ENCODE peak calls at places on chromosomes 7 and 10, in six cellular contexts. E is neural progenitor cell, V is HCT116, D is hepatocyte, P is astrocyte, R is fibroblast of lung. S is an unnamed sample. For H3K27me3, the result is how much of the 10 kb centered on the place peaks cover.

GRCh38 chr10:108791030-108791429 is 1132.3 kb downstream of the XPNPEP1 start:
- DNase-seq in R (no peak), P (no peak), V (no peak), D (no peak), E (no peak), S (no peak)

GRCh38 chr10:58444876-58445275 is 59.7 kb downstream of the TFAM start:
- DNase-seq in P (no peak), V (no peak), D (no peak), E (peak), R (no peak), S (no peak)

GRCh38 chr7:149720372-149721083 is 52.9 kb downstream of the ZNF467 start:
- DNase-seq in P (no peak), V (no peak), R (no peak), E (no peak), D (peak), S (no peak)

GRCh38 chr10:83075395-83076072 is 1063.8 kb upstream of the GHITM start:
- DNase-seq in E (no peak), D (no peak), V (no peak), R (no peak), P (peak), S (no peak)

GRCh38 chr10:87092356-87092860 is 2.2 kb downstream of the GLUD1 start:
- DNase-seq in D (peak), R (peak), V (no peak), E (peak), P (peak), S (peak)

GRCh38 chr10:79346388-79347225 is 662 bp upstream of the PPIF start:
- DNase-seq in E (peak), R (no peak), D (no peak), P (no peak), V (peak), S (no peak)

GRCh38 chr7:47552631-47553030 is 29.3 kb downstream of the TNS3 start:
- DNase-seq in P (peak), E (no peak), D (no peak), R (peak), V (no peak), S (peak)

GRCh38 chr7:100957832-100958421 is 8.6 kb downstream of the MUC3A start:
- DNase-seq in P (peak), V (no peak), R (peak), D (peak), E (no peak), S (no peak)

GRCh38 chr10:7862121-7862514 is 43.8 kb downstream of the TAF3 start:
- DNase-seq in P (no peak), R (no peak), D (no peak), E (no peak), V (no peak), S (no peak)

GRCh38 chr10:97074256-97075145 is 111.3 kb downstream of the SLIT1 start:
- DNase-seq in P (no peak), D (no peak), R (no peak), E (peak), V (no peak), S (no peak)

GRCh38 chr7:37511852-37512377 is 63.3 kb upstream of the ELMO1 start:
- DNase-seq in P (no peak), D (no peak), E (no peak), V (no peak), R (no peak), S (no peak)

GRCh38 chr7:117951711-117952280 is 78.6 kb upstream of the CTTNBP2 start:
- DNase-seq in D (no peak), R (no peak), P (no peak), E (no peak), V (no peak), S (no peak)

GRCh38 chr7:65477326-65477725 is 103.7 kb downstream of the ZNF92 start:
- DNase-seq in R (no peak), D (peak), E (peak), P (no peak), V (peak), S (peak)

GRCh38 chr10:74243067-74243466 is 92.0 kb downstream of the ADK start:
- DNase-seq in R (no peak), D (no peak), V (no peak), P (no peak), E (no peak), S (no peak)

GRCh38 chr7:2009541-2010001 is 223.2 kb downstream of the MAD1L1 start:
- DNase-seq in D (no peak), P (no peak), R (peak), E (no peak), V (no peak), S (no peak)

GRCh38 chr7:128920913-128921582 is 10.5 kb upstream of the KCP start:
- DNase-seq in E (peak), D (no peak), R (no peak), V (no peak), P (no peak), S (no peak)

GRCh38 chr10:30398193-30398592 is 35.8 kb upstream of the MAP3K8 start:
- DNase-seq in R (no peak), P (no peak), V (no peak), E (no peak), D (no peak), S (no peak)

GRCh38 chr10:31912289-31912688 is 16.3 kb downstream of the ARHGAP12 start:
- DNase-seq in E (no peak), P (peak), D (peak), V (no peak), R (peak), S (peak)

GRCh38 chr7:45136106-45137060 is 21.2 kb upstream of the RAMP3 start:
- DNase-seq in D (peak), E (peak), P (peak), R (peak), V (peak), S (peak)

GRCh38 chr7:125563557-125563956 is 633.9 kb upstream of the POT1 start:
- DNase-seq in E (no peak), D (no peak), P (no peak), V (no peak), R (no peak), S (no peak)

GRCh38 chr10:31320598-31321211 is 1.7 kb downstream of the ZEB1 start:
- DNase-seq in P (peak), E (peak), V (no peak), R (peak), D (peak), S (peak)

GRCh38 chr10:81021428-81022129 is 483.9 kb downstream of the SH2D4B start:
- DNase-seq in R (no peak), E (no peak), V (no peak), D (no peak), P (no peak), S (no peak)

GRCh38 chr10:16586358-16587138 is 64.9 kb upstream of the C1QL3 start:
- DNase-seq in E (no peak), R (no peak), V (no peak), P (no peak), D (no peak), S (no peak)

GRCh38 chr7:121330053-121330833 is 1.4 kb downstream of the WNT16 start:
- DNase-seq in D (no peak), E (peak), R (no peak), V (no peak), P (no peak), S (peak)

GRCh38 chr7:121331048-121331447 is 2.2 kb downstream of the WNT16 start:
- DNase-seq in E (no peak), R (no peak), D (no peak), V (no peak), P (no peak), S (no peak)

GRCh38 chr7:121327671-121328070 is 1.1 kb upstream of the WNT16 start:
- DNase-seq in D (no peak), E (no peak), P (no peak), R (no peak), V (no peak), S (no peak)

GRCh38 chr7:121328508-121329459 is at the start of gene WNT16:
- DNase-seq in V (peak), E (peak), P (no peak), R (no peak), D (no peak), S (peak)

GRCh38 chr7:121329460-121330052 is 756 bp downstream of the WNT16 start:
- DNase-seq in P (no peak), V (no peak), D (peak), R (no peak), E (peak), S (peak)
- TF ChIP-seq EZH2 in P (no peak), V (no peak), D (no peak), R (no peak), E (peak), S (no peak)

GRCh38 chr7:5827755-5828154 is 46.3 kb upstream of the RNF216 start:
- DNase-seq in E (peak), D (no peak), P (no peak), V (peak), R (peak), S (peak)

GRCh38 chr7:5822742-5823503 is 41.5 kb upstream of the RNF216 start:
- DNase-seq in V (peak), D (peak), E (peak), R (peak), P (peak), S (peak)

DNA sequence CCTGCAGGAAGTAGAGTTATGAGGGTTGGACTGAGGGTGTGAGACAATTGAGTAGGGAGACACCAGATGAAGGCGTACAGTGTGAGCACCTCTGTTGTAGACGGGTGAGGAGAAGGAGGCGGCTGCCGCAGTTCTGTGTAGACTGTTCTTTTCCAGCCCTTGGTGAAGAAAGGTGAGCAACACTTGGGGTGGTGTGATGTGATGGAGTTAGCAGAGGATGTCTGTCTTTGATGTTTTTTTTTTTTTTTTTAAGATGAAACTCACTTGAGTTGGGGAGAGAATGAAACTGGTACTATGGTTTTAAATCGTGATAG is 42.8 kb upstream of the RNF216 start:
- DNase-seq in R (no peak), P (no peak), E (no peak), V (no peak), D (no peak), S (no peak)
- H3K4me2 ChIP-seq in R (no peak), P (no peak), E (no peak), V (no peak), D (peak), S (no peak)

GRCh38 chr7:151882734-151883133 is 5.8 kb upstream of the PRKAG2 start:
- DNase-seq in V (no peak), E (no peak), R (no peak), P (no peak), D (no peak), S (no peak)
- H3K27me3 ChIP-seq in V (under half), E (half or more), R (under half), P (half or more), D (under half), S (half or more)

DNA sequence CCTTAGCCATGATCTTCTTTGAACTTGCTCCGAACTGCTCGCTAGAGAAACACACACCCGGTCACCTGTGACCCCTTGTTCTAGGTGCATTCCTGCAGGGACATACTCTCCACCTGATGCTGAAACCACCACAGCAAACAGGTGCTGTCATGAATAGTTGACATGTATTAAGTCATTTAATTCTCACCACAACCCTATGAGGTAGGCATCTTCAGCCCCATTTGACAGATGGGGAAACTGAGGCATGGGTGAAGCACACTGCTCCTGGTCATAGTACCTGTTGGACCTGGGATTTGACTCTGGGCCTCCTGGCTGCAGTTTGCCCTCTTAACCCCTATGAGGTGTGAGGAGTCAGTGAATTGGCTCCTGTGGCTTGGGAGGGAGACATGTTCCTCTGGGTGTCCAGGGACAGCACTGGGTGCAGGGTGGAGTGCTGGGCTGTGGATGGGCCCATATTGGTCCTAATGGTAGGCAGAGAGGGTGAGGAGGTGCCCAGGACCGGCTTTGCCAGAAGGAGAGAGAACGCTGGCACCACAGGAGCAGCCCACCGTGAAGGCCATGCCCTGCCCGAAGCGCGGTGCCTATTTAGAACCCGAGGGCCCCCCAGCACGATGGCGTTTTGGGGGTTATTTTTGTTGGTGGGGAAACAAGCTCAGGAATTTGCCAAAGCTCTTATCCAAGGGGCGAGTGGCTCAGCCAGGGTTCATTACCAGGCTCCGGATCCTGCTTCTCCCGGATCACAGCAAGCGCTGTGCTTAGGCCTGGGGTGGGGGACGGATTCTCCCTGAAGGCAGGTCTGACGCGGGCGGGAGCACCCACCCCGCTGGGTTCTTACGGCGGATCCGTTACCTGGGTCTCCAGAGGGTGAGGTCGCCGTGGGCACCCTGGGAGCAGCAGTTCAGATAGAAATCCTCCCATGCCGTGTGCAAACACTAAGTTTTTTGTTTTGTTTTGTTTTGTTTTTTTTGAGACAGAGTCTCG is 52.3 kb downstream of the GLRX3 start:
- DNase-seq in R (no peak), E (no peak), V (no peak), D (no peak), P (no peak), S (no peak)
- TF ChIP-seq EZH2 in R (no peak), E (no peak), V (no peak), D (no peak), P (no peak), S (no peak)

GRCh38 chr7:151818674-151819519 is 58.0 kb downstream of the PRKAG2 start:
- DNase-seq in D (peak), V (no peak), P (no peak), E (peak), R (no peak), S (no peak)
- H3K4me2 ChIP-seq in D (peak), V (no peak), P (no peak), E (no peak), R (no peak), S (no peak)

GRCh38 chr10:103666109-103666508 is 172.6 kb downstream of the NEURL1 start:
- DNase-seq in D (no peak), V (peak), R (peak), P (no peak), E (no peak), S (peak)
- H3K27me3 ChIP-seq in D (under half), V (under half), R (under half), P (under half), E (under half), S (under half)

GRCh38 chr10:93069245-93069561 is 4.5 kb upstream of the CYP26A1 start:
- DNase-seq in P (no peak), R (no peak), D (no peak), V (no peak), E (no peak), S (no peak)
- TF ChIP-seq EZH2 in P (no peak), R (no peak), D (no peak), V (no peak), E (no peak), S (no peak)

GRCh38 chr7:130491841-130492518 is at the start of gene MEST:
- DNase-seq in V (no peak), R (peak), E (peak), D (peak), P (peak), S (peak)

GRCh38 chr7:130490888-130491771 is 755 bp upstream of the MEST start:
- DNase-seq in P (no peak), R (peak), E (peak), D (peak), V (no peak), S (peak)

GRCh38 chr7:130489140-130489967 is 2.5 kb upstream of the MEST start:
- DNase-seq in V (no peak), D (peak), E (peak), R (peak), P (peak), S (no peak)

GRCh38 chr7:130488376-130489139 is 3.3 kb upstream of the MEST start:
- DNase-seq in E (no peak), R (peak), V (no peak), D (no peak), P (no peak), S (no peak)

GRCh38 chr7:130490287-130490686 is 1.6 kb upstream of the MEST start:
- DNase-seq in V (no peak), R (peak), P (peak), D (no peak), E (peak), S (no peak)
- H3K4me2 ChIP-seq in V (no peak), R (peak), P (peak), D (peak), E (peak), S (no peak)